ENCODE peak calls at places on chromosomes 16 and 17, in four cellular contexts. X, K, M and W are unnamed samples.

GRCh38 chr17:28950017-28950751 is 1.1 kb downstream of the PHF12 start:
- DNase-seq in M (peak), K (peak), X (peak), W (peak)

GRCh38 chr16:3152022-3152272 is 17.1 kb downstream of the ZNF213 start:
- DNase-seq in M (no peak), K (no peak), X (no peak), W (no peak)

GRCh38 chr16:4021070-4021779 is 95.0 kb downstream of the ADCY9 start:
- DNase-seq in K (no peak), X (no peak), M (no peak), W (peak)

GRCh38 chr17:39756376-39757079 is 18.8 kb downstream of the GRB7 start:
- DNase-seq in M (no peak), X (no peak), K (no peak), W (no peak)

GRCh38 chr17:20300399-20301037 is 166.8 kb downstream of the LGALS9B start:
- DNase-seq in M (no peak), K (no peak), X (no peak), W (no peak)

GRCh38 chr17:58947411-58948208 is 159.1 kb downstream of the TRIM37 start:
- DNase-seq in M (no peak), K (no peak), X (no peak), W (no peak)

GRCh38 chr17:14427914-14428639 is 127.2 kb downstream of the HS3ST3B1 start:
- DNase-seq in K (no peak), M (no peak), X (no peak), W (no peak)

GRCh38 chr17:53191878-53192277 is 630.8 kb upstream of the KIF2B start:
- DNase-seq in X (no peak), M (no peak), K (no peak), W (no peak)

GRCh38 chr16:67017451-67017750 is 11.5 kb upstream of the CBFB start:
- DNase-seq in X (no peak), K (no peak), M (no peak), W (no peak)

GRCh38 chr16:68086336-68086821 is 1.2 kb downstream of the NFATC3 start:
- DNase-seq in M (no peak), K (no peak), X (peak), W (peak)

GRCh38 chr16:29877266-29877961 is 14.4 kb upstream of the CDIPT start:
- DNase-seq in M (peak), K (peak), X (peak), W (no peak)

GRCh38 chr17:82050761-82051641 is 610 bp downstream of the RFNG start:
- DNase-seq in X (no peak), M (no peak), K (peak), W (no peak)

GRCh38 chr16:2471653-2472487 is 773 bp downstream of the NTN3 start:
- DNase-seq in M (peak), K (no peak), X (no peak), W (no peak)

GRCh38 chr16:88379694-88380040 is 3.1 kb upstream of the ZNF469 start:
- DNase-seq in X (no peak), M (no peak), K (no peak), W (no peak)

GRCh38 chr16:1525871-1526607 is 7.4 kb upstream of the TMEM204 start:
- DNase-seq in K (no peak), X (no peak), M (no peak), W (no peak)

DNA sequence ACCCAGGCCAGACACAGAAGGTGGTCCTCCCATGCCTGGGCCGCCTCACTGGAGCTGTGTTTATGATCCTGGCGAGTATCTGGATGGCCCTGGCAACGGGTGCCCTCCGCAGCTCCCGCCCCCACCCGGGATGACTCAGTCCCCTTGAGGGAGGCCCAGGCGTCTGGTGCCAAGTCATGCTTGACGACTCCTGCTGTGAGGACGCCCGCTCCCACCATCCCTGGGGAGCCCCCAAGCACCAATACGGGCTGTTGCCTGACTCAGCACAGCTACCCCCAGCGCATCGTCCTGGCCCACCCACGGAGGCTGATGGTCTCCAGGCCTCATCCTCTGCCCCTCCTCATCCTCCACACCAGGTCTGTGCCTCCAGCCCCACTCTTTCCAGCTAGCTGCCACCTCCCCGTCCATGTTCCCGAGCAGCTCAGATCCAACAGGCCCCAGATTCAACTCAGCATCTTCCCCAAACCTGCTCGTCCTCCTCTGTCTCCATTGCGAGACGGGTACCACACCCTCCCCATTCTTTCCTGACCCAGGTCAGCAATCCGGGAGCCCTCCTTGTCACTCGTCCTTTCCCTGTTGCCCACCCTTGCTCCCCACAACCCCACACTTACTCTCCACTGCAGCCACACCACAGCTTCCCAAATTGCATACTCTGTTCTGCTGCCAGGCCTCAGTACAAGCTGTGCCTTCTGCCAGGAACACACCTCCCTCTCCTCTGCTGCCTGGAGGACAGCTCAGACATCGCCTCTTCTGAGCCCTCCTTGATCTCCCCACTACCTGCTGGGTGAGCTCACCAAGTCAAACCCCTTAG is 2.6 kb downstream of the CAMKK1 start:
- DNase-seq in K (peak), M (no peak), X (peak), W (no peak)
- TF ChIP-seq PHF8 in K (no peak), M (no peak), X (no peak), W (no peak)

GRCh38 chr17:142876-143784 is 5.8 kb downstream of the SCGB1C2 start:
- DNase-seq in K (no peak), M (no peak), X (no peak), W (no peak)
- TF ChIP-seq PHF8 in K (no peak), M (no peak), X (no peak), W (no peak)

DNA sequence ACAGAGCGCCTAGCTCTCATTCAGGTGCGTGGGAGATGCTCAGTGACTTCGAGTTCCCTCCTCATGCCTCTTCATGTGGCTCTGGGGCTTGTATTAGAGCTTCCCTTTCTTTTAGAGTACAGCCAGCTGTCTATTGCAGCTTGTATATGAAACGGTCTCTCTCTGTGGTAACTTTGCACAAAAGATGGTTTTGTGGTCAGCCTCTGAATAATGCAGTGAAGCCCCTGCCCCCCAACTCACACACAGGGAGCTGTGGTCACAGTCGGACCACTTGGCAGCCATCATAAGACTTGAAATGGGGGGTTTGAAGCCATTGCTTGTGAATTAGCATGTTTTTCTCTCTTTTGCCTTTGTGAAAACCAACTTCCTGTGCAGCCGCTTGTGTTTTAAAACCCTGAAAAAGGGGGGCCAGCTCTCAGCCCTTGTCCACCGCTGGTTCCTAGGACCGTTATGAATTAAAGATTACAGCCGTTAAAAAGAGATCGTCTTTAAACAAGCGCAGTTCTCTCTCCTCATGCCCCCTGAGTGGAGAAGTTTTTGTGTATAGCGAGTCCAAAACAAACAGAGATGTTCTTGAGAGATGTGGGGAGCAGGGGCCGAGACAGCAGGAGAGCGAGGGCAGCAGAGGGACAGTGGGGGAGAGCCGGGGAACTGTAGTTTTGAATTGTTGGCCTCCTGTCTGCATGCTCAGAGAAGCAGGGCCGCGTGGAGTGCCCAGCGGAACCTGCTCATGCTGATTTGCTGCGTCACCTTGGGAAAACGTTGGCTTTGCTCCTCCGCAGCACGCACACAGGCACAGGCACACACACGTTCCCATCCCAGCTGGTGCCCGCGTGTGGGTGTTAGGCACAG is 199.0 kb downstream of the MSI2 start:
- DNase-seq in X (no peak), M (no peak), K (no peak), W (no peak)
- TF ChIP-seq PHF8 in X (no peak), M (no peak), K (no peak), W (no peak)

GRCh38 chr17:35187481-35187880 is 6.7 kb downstream of the SLC35G3 start:
- DNase-seq in M (no peak), K (no peak), X (no peak), W (no peak)

GRCh38 chr17:35191001-35191695 is 3.0 kb downstream of the SLC35G3 start:
- DNase-seq in X (no peak), K (no peak), M (no peak), W (no peak)

GRCh38 chr17:35192708-35193107 is 1.5 kb downstream of the SLC35G3 start:
- DNase-seq in M (no peak), K (no peak), X (no peak), W (no peak)

GRCh38 chr17:35188111-35188510 is 6.1 kb downstream of the SLC35G3 start:
- DNase-seq in M (no peak), X (no peak), K (no peak), W (no peak)

DNA sequence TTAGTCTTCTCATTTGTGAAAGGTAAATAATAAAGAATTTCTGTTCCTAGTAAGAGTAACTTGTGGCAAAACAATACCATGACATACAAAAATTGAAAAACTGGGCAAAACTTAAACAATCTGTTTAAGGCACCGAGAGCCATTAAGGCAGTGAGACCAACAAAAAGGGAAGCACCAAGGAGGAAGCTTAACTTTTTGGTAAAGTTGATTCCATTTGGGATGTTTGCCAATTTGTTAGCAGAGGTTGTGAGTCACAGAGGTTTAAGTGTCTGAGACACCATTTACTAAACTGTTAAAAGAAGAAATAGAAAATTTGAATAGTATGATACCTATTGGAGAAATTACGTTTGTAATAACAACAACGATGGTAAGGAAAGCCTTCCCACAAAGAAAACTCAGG is 4.9 kb downstream of the SLC35G3 start:
- DNase-seq in X (no peak), M (no peak), K (no peak), W (no peak)
- TF ChIP-seq PHF8 in X (no peak), M (no peak), K (no peak), W (no peak)

DNA sequence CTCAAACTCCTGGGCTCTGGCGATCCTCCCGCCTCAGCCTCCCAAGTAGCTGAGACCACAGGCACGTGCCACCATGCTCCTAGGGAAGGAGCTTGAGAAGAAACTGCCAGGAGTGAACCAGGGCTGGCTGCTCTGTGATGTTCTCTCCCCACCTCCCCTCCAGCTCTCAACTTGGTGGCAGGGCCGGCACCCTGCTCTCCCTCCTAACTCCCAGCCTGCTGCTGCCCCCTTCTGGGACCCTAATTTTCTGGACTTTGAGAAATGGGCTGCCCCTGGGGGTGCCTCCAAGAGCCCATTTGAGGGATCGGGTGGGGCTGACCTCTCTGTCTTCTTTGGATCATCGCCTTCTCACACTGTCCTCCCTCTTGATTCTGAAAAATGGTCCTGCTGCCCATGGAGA is 14.9 kb upstream of the STAT3 start:
- DNase-seq in K (peak), X (no peak), M (peak), W (no peak)
- TF ChIP-seq PHF8 in K (no peak), X (no peak), M (no peak), W (no peak)

DNA sequence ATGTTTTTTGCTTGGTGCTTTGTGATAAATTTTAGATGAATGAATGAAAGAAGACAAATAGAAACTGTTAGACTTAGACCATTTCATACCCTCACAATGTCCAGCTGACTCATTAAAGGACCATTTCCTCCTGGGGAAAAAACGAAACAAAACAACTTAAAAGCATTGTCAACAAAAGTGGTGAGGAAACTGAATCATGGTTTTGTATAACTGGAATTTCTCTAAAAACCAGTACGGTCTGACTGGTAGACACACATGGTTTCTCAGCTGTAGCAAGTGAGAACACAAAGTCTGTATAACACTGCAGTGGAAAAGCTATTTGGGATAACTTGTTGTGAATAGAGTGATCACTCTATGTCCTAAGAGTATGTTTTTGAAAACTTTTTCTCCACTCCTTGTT is 5.3 kb upstream of the DDX52 start:
- DNase-seq in M (no peak), X (no peak), K (no peak), W (no peak)
- TF ChIP-seq PHF8 in M (no peak), X (no peak), K (no peak), W (no peak)

DNA sequence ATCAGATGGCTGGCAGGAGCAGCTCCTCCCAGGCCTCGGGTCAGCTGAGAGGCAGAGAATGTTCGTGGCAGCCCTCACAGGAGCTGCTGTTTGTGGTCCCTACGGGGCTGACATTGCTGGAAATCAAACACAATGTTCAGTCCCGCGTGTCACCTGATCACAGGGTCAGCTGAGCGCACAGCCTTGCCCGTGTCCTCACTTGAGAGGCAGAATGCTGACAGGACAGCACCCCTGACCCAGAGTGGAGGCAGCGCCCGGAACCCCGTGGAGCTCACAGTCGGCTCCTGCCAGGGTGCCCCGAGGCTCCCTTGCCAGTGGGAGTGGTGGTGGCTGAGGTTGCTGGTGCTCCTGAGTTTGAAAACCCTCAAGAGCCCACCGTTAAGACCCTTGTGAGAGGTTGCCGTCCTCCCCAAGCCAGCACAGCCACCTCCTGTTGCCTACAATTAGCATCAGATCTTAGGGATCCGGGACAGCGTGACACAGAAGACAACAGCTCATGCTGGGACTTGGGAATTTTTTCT is 3.6 kb upstream of the CHMP6 start:
- DNase-seq in M (no peak), K (no peak), X (no peak), W (peak)
- TF ChIP-seq PHF8 in M (no peak), K (no peak), X (no peak), W (peak)

GRCh38 chr17:60442271-60443201 is 20.2 kb downstream of the CHCT1 start:
- DNase-seq in X (no peak), K (no peak), M (no peak), W (peak)
- TF ChIP-seq PHF8 in X (no peak), K (no peak), M (no peak), W (no peak)

GRCh38 chr17:62630365-62631085 is 3.1 kb downstream of the MRC2 start:
- DNase-seq in X (no peak), M (no peak), K (no peak), W (no peak)

GRCh38 chr17:62627904-62628603 is 584 bp downstream of the MRC2 start:
- DNase-seq in K (peak), M (no peak), X (peak), W (no peak)

GRCh38 chr17:62627219-62627903 is at the start of gene MRC2:
- DNase-seq in X (peak), K (peak), M (peak), W (no peak)

GRCh38 chr17:62629556-62630364 is 2.3 kb downstream of the MRC2 start:
- DNase-seq in K (no peak), X (no peak), M (no peak), W (no peak)

DNA sequence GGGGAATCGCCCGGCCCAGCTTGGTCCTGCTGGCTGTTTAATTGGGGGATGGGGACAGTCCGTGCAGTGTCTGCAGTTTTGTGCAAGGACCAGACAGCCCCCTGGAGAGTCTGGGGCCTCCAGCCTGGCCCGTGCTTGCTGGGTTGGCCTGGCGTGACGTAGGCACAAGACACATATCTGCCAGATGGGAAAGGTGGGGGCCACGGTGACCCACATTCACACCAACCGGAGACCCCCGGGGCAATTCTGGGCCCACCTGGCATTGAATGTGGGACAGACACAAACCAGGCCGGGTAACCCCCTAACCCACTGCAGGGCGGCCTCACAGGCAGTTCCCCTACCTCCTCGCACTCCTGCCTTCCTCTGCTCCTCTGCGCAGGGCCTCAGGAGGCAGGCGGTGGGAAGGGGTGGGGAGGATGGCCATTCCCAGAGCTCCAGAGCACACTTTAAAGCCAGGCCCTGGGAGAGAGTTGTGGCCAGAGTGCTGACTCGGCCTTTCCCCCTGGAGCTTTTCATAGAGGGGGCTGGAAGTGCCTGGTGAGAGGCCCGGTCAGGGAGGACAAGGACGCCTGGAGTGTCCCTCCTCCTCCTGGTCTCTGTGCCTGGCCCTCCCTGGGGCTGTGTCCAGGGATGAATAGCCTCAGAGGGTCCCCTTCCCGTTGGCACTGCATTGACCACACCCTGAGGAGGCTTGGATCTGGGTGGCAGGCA is 1.5 kb downstream of the MRC2 start:
- DNase-seq in M (peak), X (no peak), K (no peak), W (no peak)
- TF ChIP-seq PHF8 in M (no peak), X (no peak), K (no peak), W (no peak)

GRCh38 chr16:25189305-25189704 is 27.4 kb upstream of the AQP8 start:
- DNase-seq in M (no peak), K (no peak), X (no peak), W (peak)
- TF ChIP-seq PHF8 in M (no peak), K (no peak), X (no peak), W (no peak)